ENCODE peak calls at places on chromosomes 12 and 14, in four cellular contexts. U is IMR-90, O is H1, X is H9. Q is an unnamed sample.

GRCh38 chr14:21711360-21711961 is 37.8 kb upstream of the OR4E1 start:
- DNase-seq in U (peak), X (no peak), O (no peak), Q (peak)

GRCh38 chr12:18690653-18691052 is 47.2 kb downstream of the PLCZ1 start:
- DNase-seq in U (peak), O (no peak), X (no peak), Q (peak)

GRCh38 chr14:31950760-31951637 is 126.1 kb upstream of the ARHGAP5 start:
- DNase-seq in U (peak), O (peak), X (peak), Q (peak)

GRCh38 chr12:123532808-123533649 is 490 bp downstream of the RILPL1 start:
- DNase-seq in X (peak), O (peak), U (peak), Q (peak)

GRCh38 chr12:107330901-107331431 is 237.6 kb upstream of the CRY1 start:
- DNase-seq in U (no peak), O (no peak), X (no peak), Q (peak)

GRCh38 chr12:114288071-114288470 is 117.9 kb downstream of the TBX5 start:
- DNase-seq in X (no peak), U (peak), O (no peak), Q (no peak)

GRCh38 chr14:34571771-34572170 is 32.3 kb upstream of the EAPP start:
- DNase-seq in X (no peak), O (no peak), U (no peak), Q (no peak)

GRCh38 chr14:57549165-57549564 is 55.5 kb upstream of the CCDC198 start:
- DNase-seq in X (no peak), O (no peak), U (no peak), Q (no peak)

GRCh38 chr12:108884116-108885012 is 4.5 kb downstream of the DAO start:
- DNase-seq in O (peak), X (peak), U (no peak), Q (peak)

GRCh38 chr12:106978035-106978800 is 8.7 kb downstream of the MTERF2 start:
- DNase-seq in X (no peak), U (no peak), O (no peak), Q (no peak)

GRCh38 chr14:22544406-22544805 is 44.6 kb downstream of the DAD1 start:
- DNase-seq in U (no peak), X (no peak), O (no peak), Q (no peak)

GRCh38 chr12:97758586-97758985 is 296.0 kb downstream of the RMST start:
- DNase-seq in O (no peak), U (no peak), X (no peak), Q (no peak)

GRCh38 chr12:388547-389137 is 478 bp downstream of the KDM5A start:
- DNase-seq in O (no peak), X (no peak), U (peak), Q (peak)

GRCh38 chr12:107368586-107368985 is 275.2 kb upstream of the CRY1 start:
- DNase-seq in X (no peak), U (no peak), O (no peak), Q (no peak)

GRCh38 chr14:94761348-94761998 is 8.4 kb downstream of the GSC start:
- DNase-seq in U (no peak), O (no peak), X (no peak), Q (no peak)

GRCh38 chr12:68613209-68613904 is 2.7 kb downstream of the RAP1B start:
- DNase-seq in X (no peak), O (no peak), U (no peak), Q (no peak)

GRCh38 chr12:90958995-90959394 is 4.0 kb upstream of the CCER1 start:
- DNase-seq in O (no peak), U (peak), X (no peak), Q (no peak)

GRCh38 chr12:90954428-90954827 is 548 bp downstream of the CCER1 start:
- DNase-seq in U (no peak), X (no peak), O (no peak), Q (no peak)

GRCh38 chr12:90951418-90952110 is 3.4 kb downstream of the CCER1 start:
- DNase-seq in X (no peak), O (no peak), U (no peak), Q (no peak)

GRCh38 chr12:90954921-90955320 is at the start of gene CCER1:
- DNase-seq in X (no peak), U (no peak), O (no peak), Q (no peak)

GRCh38 chr12:90953956-90954421 is 987 bp downstream of the CCER1 start:
- DNase-seq in U (no peak), O (peak), X (peak), Q (peak)
- H3K23ac ChIP-seq in U (no peak), O (no peak), X (no peak), Q (no peak)

GRCh38 chr12:103012884-103013283 is 55.4 kb downstream of the ASCL1 start:
- DNase-seq in O (peak), U (no peak), X (peak), Q (peak)

GRCh38 chr12:103016381-103016780 is 58.9 kb downstream of the ASCL1 start:
- DNase-seq in O (no peak), X (no peak), U (no peak), Q (no peak)

GRCh38 chr12:103011974-103012763 is 54.7 kb downstream of the ASCL1 start:
- DNase-seq in X (no peak), O (no peak), U (no peak), Q (peak)

GRCh38 chr12:103013741-103014140 is 56.3 kb downstream of the ASCL1 start:
- DNase-seq in U (no peak), O (no peak), X (no peak), Q (no peak)
- H2BK5ac ChIP-seq in U (no peak), O (no peak), X (no peak), Q (no peak)

DNA sequence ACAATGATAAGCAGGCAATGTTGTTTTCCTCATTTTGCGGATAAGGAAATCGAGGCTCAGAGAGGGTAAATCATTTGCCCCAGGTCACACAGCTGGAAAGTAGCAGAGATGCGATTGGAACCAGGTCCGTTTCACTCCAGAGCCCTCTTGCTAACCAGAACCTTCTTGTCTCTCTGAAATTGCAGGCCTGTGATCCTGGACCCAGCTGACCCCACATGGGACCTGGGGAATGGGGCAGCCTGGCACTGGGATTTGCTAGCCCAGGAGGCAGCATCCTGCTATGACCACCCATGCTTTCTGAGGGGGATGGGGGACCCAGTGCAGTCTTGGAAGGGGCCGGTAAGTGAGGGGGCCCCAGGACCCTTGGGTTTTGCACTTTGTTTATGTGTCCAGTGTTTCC is 9.5 kb downstream of the OAS3 start:
- DNase-seq in X (no peak), O (no peak), U (no peak), Q (no peak)
- H4K5ac ChIP-seq in X (no peak), O (no peak), U (no peak), Q (no peak)

GRCh38 chr14:90511252-90511651 is 114.4 kb downstream of the CALM1 start:
- DNase-seq in U (no peak), X (no peak), O (no peak), Q (no peak)

GRCh38 chr14:90513151-90514014 is 116.6 kb downstream of the CALM1 start:
- DNase-seq in X (peak), U (peak), O (no peak), Q (peak)

GRCh38 chr14:90510208-90510607 is 113.4 kb downstream of the CALM1 start:
- DNase-seq in U (no peak), X (peak), O (no peak), Q (no peak)

GRCh38 chr14:90512332-90512951 is 115.6 kb downstream of the CALM1 start:
- DNase-seq in O (no peak), U (no peak), X (no peak), Q (no peak)

DNA sequence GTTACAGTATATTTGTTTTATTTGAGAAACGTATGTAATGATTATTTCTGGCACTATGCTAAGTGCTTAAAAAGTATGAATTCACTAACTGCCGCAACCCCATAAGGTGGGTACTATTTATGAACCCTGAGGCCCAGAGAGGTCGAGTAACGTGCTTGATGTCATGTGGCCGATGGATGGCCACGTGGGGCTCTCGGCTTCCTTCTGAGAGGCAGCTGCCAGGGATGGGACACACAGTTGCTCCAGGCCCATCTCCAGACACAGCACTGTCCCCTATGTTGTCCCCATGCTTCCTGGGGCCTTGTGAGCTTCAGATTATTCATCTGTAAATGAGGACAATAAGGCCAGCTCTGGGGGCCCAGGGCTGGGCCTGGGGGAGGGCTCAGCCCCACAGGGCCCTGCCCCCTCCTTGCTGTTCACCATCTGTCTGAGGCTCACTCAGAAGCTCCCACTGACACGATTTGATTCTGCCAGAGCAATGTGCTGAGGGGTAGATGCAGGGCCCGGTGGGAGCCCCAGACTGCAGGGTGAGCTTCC is 115.0 kb downstream of the CALM1 start:
- DNase-seq in U (no peak), O (no peak), X (no peak), Q (no peak)
- H3K23ac ChIP-seq in U (no peak), O (no peak), X (no peak), Q (no peak)

Q was measured in mesendoderm.